ENCODE peak calls at places on chromosome 11, in ten cellular contexts. N is OCI-LY7; F is HCT116; P is breast epithelium; Z is neural progenitor cell; W is right lobe of liver; L is SJSA1; K is CD8-positive, alpha-beta memory T cell; O is colonic mucosa; X is CD4-positive, alpha-beta memory T cell. B is an unnamed sample.
A peak's percentile ranks its signal among the peaks of the same experiment; 100 is the strongest.

GRCh38 chr11:124876818-124877630 is 11.8 kb downstream of the ROBO3 start:
- DNase-seq in K (no peak), X (no peak), L (no peak), Z (no peak), N (no peak), F (no peak), W (no peak), O (no peak), P (no peak), B (no peak)

GRCh38 chr11:28738549-28738948 is 630.4 kb downstream of the METTL15 start:
- DNase-seq in K (no peak), L (peak; percentile 8), W (no peak), P (no peak), Z (no peak), O (no peak), N (no peak), F (no peak), X (no peak), B (no peak)

GRCh38 chr11:75896843-75897419 is 81.9 kb downstream of the UVRAG start:
- DNase-seq in W (no peak), O (no peak), F (peak; percentile 12), N (peak; percentile 57), Z (peak; percentile 37), L (peak; percentile 15), P (no peak), X (peak; percentile 28), K (no peak), B (no peak)

GRCh38 chr11:120339394-120339890 is 3.2 kb downstream of the ARHGEF12 start:
- DNase-seq in K (no peak), N (no peak), P (no peak), F (no peak), O (peak; percentile 69), L (peak; percentile 49), W (no peak), X (no peak), Z (peak; percentile 19), B (no peak)

GRCh38 chr11:9972917-9973504 is 309.1 kb downstream of the SWAP70 start:
- DNase-seq in K (no peak), Z (peak; percentile 45), X (peak; percentile 11), P (no peak), N (peak; percentile 73), W (no peak), F (peak; percentile 16), O (no peak), L (peak; percentile 51), B (no peak)

GRCh38 chr11:118998822-118999221 is 884 bp downstream of the CENATAC start:
- DNase-seq in L (peak; percentile 73), X (no peak), P (peak; percentile 47), K (no peak), Z (peak; percentile 53), O (no peak), W (no peak), F (peak; percentile 74), N (no peak), B (no peak)

GRCh38 chr11:63876616-63877015 is 37.7 kb downstream of the MARK2 start:
- DNase-seq in N (no peak), K (no peak), Z (no peak), W (no peak), F (no peak), X (no peak), P (no peak), L (no peak), O (no peak), B (no peak)

GRCh38 chr11:110827276-110827675 is 115.0 kb upstream of the ARHGAP20 start:
- DNase-seq in W (no peak), K (no peak), X (no peak), L (no peak), O (no peak), N (no peak), Z (no peak), F (no peak), P (no peak), B (no peak)

GRCh38 chr11:68749501-68750196 is 1.7 kb downstream of the TESMIN start:
- DNase-seq in P (no peak), W (no peak), O (no peak), X (no peak), Z (peak; percentile 56), L (no peak), K (no peak), F (no peak), N (no peak), B (no peak)

GRCh38 chr11:116339306-116339705 is 433.5 kb downstream of the BUD13 start:
- DNase-seq in X (no peak), N (no peak), P (no peak), K (no peak), L (no peak), Z (no peak), O (peak; percentile 32), W (no peak), F (no peak), B (no peak)

GRCh38 chr11:19530505-19530904 is 182.1 kb upstream of the NAV2 start:
- DNase-seq in O (no peak), L (no peak), N (no peak), X (no peak), K (no peak), P (no peak), F (no peak), Z (no peak), W (no peak), B (no peak)

GRCh38 chr11:69115586-69116560 is 39.9 kb upstream of the SMIM38 start:
- DNase-seq in O (no peak), K (no peak), W (peak; percentile 82), X (no peak), F (no peak), N (no peak), Z (no peak), P (peak; percentile 66), L (no peak), B (no peak)

DNA sequence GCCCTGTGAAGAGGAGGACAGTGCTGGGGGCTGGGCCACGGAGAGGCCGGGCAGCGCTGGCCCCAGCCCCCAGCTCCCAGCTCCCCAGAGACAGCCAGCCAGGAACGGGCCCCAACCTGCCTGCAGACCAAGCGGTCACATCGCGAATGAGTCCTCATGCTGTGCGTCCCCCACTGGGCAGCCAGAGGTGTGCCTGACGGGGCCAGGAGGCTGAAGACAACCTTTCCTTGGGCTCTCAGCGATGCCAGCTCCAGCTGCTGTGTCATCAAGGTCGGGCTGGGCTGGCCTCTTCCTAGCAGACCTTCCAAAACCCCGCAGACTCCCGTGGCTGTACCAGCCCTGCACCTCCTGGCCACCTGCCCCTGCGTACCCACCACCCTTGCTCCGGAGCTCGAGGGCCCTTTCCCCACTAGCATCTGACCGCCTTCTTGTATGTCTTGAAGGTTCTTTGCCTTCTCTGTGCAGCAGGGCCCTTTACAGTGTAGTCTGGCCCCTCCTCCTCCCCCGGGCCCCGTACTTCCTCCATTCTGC is 88.3 kb downstream of the CDKN1C start:
- DNase-seq in X (no peak), W (peak; percentile 49), K (no peak), L (no peak), Z (no peak), N (no peak), O (no peak), P (no peak), F (no peak), B (no peak)
- H3K27ac ChIP-seq in X (no peak overlapping the region), W (no peak overlapping the region), K (no peak overlapping the region), L (no peak overlapping the region), Z (no peak overlapping the region), N (no peak overlapping the region), O (no peak overlapping the region), P (peak overlapping the region; percentile 10), F (no peak overlapping the region), B (no peak overlapping the region)

GRCh38 chr11:128297111-128297651 is 290.2 kb downstream of the ETS1 start:
- DNase-seq in K (no peak), F (no peak), Z (no peak), W (no peak), P (no peak), X (no peak), O (no peak), L (peak; percentile 78), N (no peak), B (no peak)
- H3K27ac ChIP-seq in K (no peak overlapping the region), F (no peak overlapping the region), Z (no peak overlapping the region), W (no peak overlapping the region), P (peak overlapping the region; percentile 1), X (peak overlapping the region; percentile 1), O (no peak overlapping the region), L (peak overlapping the region; percentile 82), N (no peak overlapping the region), B (no peak overlapping the region)

DNA sequence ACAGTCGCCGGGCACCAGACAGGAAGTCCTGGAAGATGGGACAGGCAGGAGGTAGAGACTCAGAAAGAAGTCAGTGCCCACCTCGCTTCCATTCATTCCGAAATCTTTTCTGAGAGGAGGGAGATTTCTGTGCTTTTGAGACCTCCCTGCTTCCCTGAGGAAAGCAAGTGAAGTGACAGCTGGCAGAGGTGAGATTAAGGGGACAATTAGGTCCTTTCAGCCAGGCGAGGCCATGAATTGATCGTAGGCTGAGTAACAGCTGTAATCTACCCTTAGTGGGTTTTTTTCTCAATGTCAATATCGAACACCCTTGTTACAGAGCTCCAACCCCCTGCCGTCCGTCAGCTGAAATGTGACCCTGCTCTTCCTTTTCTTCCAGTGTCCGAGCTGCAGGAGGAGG is 96.0 kb downstream of the PARVA start:
- DNase-seq in L (no peak), W (no peak), F (no peak), Z (no peak), X (no peak), N (no peak), P (no peak), K (no peak), O (no peak), B (no peak)
- H3K27ac ChIP-seq in L (no peak overlapping the region), W (no peak overlapping the region), F (no peak overlapping the region), Z (no peak overlapping the region), X (no peak overlapping the region), N (no peak overlapping the region), P (peak overlapping the region; percentile 69), K (no peak overlapping the region), O (no peak overlapping the region), B (no peak overlapping the region)

DNA sequence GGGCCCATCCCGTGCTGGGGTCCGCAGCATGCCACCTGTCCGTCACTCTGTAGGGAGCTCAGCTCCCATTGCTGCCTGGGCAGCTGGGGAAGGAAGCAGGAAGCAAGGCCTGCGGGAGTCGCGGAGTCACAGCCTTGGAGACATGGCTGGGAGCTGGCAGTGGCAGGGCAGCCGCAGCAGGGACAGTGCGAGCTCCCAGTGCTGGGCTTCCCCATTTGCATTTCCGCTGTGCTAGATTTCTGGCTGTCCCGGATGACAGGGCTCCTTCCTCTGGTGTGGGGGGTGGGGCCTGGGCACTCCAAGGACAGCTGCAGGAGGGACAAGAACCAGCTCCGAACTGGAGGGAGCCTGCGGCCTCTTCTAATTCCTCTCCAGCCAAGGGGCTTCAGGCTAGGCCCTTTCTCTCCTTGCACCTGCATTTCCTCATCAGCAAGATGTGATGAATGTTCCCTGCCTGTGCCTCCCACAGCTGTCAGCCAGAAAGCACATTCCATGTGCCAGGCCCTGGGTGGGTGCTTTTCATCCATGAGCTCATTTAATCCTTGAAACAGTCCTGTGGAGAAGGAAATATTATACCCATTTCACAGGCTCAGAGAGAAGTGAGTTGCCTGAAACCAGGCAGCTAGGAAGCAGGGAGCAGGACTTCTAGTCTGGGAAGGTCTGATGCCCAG is 48.0 kb downstream of the MYO7A start:
- DNase-seq in F (no peak), W (peak; percentile 67), K (no peak), L (no peak), N (no peak), X (no peak), O (no peak), P (no peak), Z (peak; percentile 53), B (no peak)
- H3K27ac ChIP-seq in F (no peak overlapping the region), W (peak overlapping the region; percentile 37), K (no peak overlapping the region), L (no peak overlapping the region), N (no peak overlapping the region), X (no peak overlapping the region), O (no peak overlapping the region), P (no peak overlapping the region), Z (no peak overlapping the region), B (peak overlapping the region; percentile 50)

GRCh38 chr11:126661051-126661450 is 305.6 kb downstream of the ST3GAL4 start:
- DNase-seq in K (no peak), X (no peak), Z (no peak), N (no peak), P (no peak), F (no peak), W (no peak), L (no peak), O (no peak), B (no peak)
- H3K27ac ChIP-seq in K (no peak overlapping the region), X (no peak overlapping the region), Z (no peak overlapping the region), N (no peak overlapping the region), P (no peak overlapping the region), F (no peak overlapping the region), W (no peak overlapping the region), L (no peak overlapping the region), O (no peak overlapping the region), B (peak overlapping the region; percentile 54)